ENCODE peak calls at places on chromosomes 6 and 20, in four cellular contexts. K is H54; B is effector memory CD8-positive, alpha-beta T cell; T is CD14-positive monocyte. I is an unnamed sample.

GRCh38 chr20:61159940-61160688 is 91.9 kb upstream of the CDH4 start:
- DNase-seq in K (no peak), B (no peak), T (no peak), I (no peak)

GRCh38 chr20:50837532-50838321 is 42.9 kb downstream of the BCAS4 start:
- DNase-seq in K (no peak), B (no peak), T (no peak), I (no peak)

GRCh38 chr6:163738304-163738703 is 323.8 kb downstream of the QKI start:
- DNase-seq in K (no peak), B (no peak), T (no peak), I (no peak)

GRCh38 chr6:110085285-110085684 is 94.2 kb downstream of the WASF1 start:
- DNase-seq in K (no peak), B (no peak), T (no peak), I (no peak)

GRCh38 chr6:139776051-139776450 is 401.6 kb upstream of the CITED2 start:
- DNase-seq in K (no peak), B (no peak), T (no peak), I (no peak)

GRCh38 chr6:109370792-109371191 is 11.5 kb downstream of the CD164 start:
- DNase-seq in K (no peak), B (no peak), T (no peak), I (no peak)

GRCh38 chr6:10847684-10848083 is 9.3 kb upstream of the MAK start:
- DNase-seq in K (no peak), B (no peak), T (no peak), I (no peak)

GRCh38 chr20:59064214-59064722 is 21.7 kb upstream of the PRELID3B start:
- DNase-seq in K (no peak), B (no peak), T (no peak), I (no peak)

GRCh38 chr20:36275011-36275410 is 31.1 kb upstream of the DLGAP4 start:
- DNase-seq in K (no peak), B (no peak), T (no peak), I (no peak)

GRCh38 chr6:165884813-165885765 is 222.0 kb upstream of the PDE10A start:
- DNase-seq in K (peak), B (peak), T (no peak), I (peak)

GRCh38 chr6:25579484-25579883 is 72.5 kb upstream of the SCGN start:
- DNase-seq in K (no peak), B (no peak), T (no peak), I (no peak)

GRCh38 chr20:3889489-3890409 is 562 bp downstream of the PANK2 start:
- DNase-seq in K (no peak), B (no peak), T (no peak), I (no peak)

GRCh38 chr6:20661721-20662120 is 127.5 kb downstream of the CDKAL1 start:
- DNase-seq in K (no peak), B (no peak), T (no peak), I (no peak)